ENCODE peak calls at places on chromosomes 5 and 9, in six cellular contexts. X is kidney; F is amygdala; Y is GM13976; D is choroid plexus epithelial cell; Q is effector memory CD4-positive, alpha-beta T cell. G is an unnamed sample.

GRCh38 chr9:134566196-134566822 is 75.3 kb upstream of the COL5A1 start:
- DNase-seq in D (no peak), X (peak), F (no peak), Q (no peak), Y (no peak), G (no peak)

GRCh38 chr9:83477571-83477970 is 60.6 kb downstream of the FRMD3 start:
- DNase-seq in X (no peak), D (peak), Q (no peak), F (no peak), Y (no peak), G (no peak)

GRCh38 chr5:96975656-96976055 is 39.8 kb downstream of the LNPEP start:
- DNase-seq in X (no peak), F (no peak), D (no peak), Y (no peak), Q (no peak), G (no peak)

GRCh38 chr5:62266573-62266972 is 39.4 kb upstream of the KIF2A start:
- DNase-seq in D (no peak), F (no peak), Q (no peak), Y (no peak), X (no peak), G (no peak)

GRCh38 chr5:67693956-67694564 is 497.5 kb upstream of the CD180 start:
- DNase-seq in X (peak), Y (no peak), Q (no peak), F (no peak), D (peak), G (peak)

GRCh38 chr5:72210913-72211670 is 103.8 kb downstream of the MAP1B start:
- DNase-seq in F (no peak), Q (no peak), X (peak), Y (no peak), D (peak), G (no peak)

GRCh38 chr9:757246-757881 is 84.1 kb upstream of the DMRT1 start:
- DNase-seq in X (no peak), Y (peak), Q (no peak), F (no peak), D (peak), G (no peak)

GRCh38 chr5:175823731-175824525 is 47.5 kb upstream of the CPLX2 start:
- DNase-seq in F (no peak), D (no peak), Q (no peak), X (peak), Y (no peak), G (no peak)

GRCh38 chr9:104934686-104935413 is 6.9 kb upstream of the ABCA1 start:
- DNase-seq in D (no peak), X (no peak), Y (no peak), F (no peak), Q (no peak), G (no peak)

GRCh38 chr9:127966416-127967150 is 14.2 kb downstream of the EEIG1 start:
- DNase-seq in F (no peak), Q (no peak), X (no peak), D (no peak), Y (no peak), G (no peak)

GRCh38 chr9:12718482-12719026 is 25.4 kb downstream of the TYRP1 start:
- DNase-seq in Y (no peak), F (no peak), Q (no peak), D (peak), X (no peak), G (no peak)

GRCh38 chr9:105070176-105070575 is 142.2 kb upstream of the ABCA1 start:
- DNase-seq in D (peak), F (no peak), Q (no peak), X (no peak), Y (no peak), G (no peak)

GRCh38 chr5:126182901-126183695 is 240.1 kb upstream of the GRAMD2B start:
- DNase-seq in D (no peak), F (peak), Y (no peak), X (no peak), Q (no peak), G (peak)

GRCh38 chr9:131995382-131995781 is 84.3 kb downstream of the MED27 start:
- DNase-seq in Y (no peak), Q (no peak), D (no peak), F (no peak), X (no peak), G (no peak)

GRCh38 chr9:93264338-93265125 is 80.6 kb downstream of the WNK2 start:
- DNase-seq in Q (no peak), D (no peak), Y (no peak), F (no peak), X (no peak), G (no peak)

GRCh38 chr5:62649476-62650113 is 71.0 kb downstream of the LRRC70 start:
- DNase-seq in D (no peak), Q (no peak), X (no peak), F (no peak), Y (no peak), G (no peak)

GRCh38 chr9:113578877-113579269 is 115.3 kb downstream of the RGS3 start:
- DNase-seq in Q (peak), Y (peak), F (no peak), X (peak), D (peak), G (peak)

GRCh38 chr5:93294184-93294583 is 286.8 kb downstream of the NR2F1-AS1 start:
- DNase-seq in X (no peak), Y (no peak), Q (no peak), D (peak), F (no peak), G (no peak)

GRCh38 chr9:32434892-32435291 is 50.4 kb downstream of the ACO1 start:
- DNase-seq in F (no peak), Y (no peak), Q (no peak), X (no peak), D (peak), G (no peak)

GRCh38 chr9:120742951-120743416 is 28.7 kb upstream of the MEGF9 start:
- DNase-seq in F (no peak), Y (peak), D (peak), Q (no peak), X (no peak), G (no peak)

GRCh38 chr9:105854056-105854782 is 159.9 kb downstream of the TMEM38B start:
- DNase-seq in F (no peak), X (no peak), D (no peak), Y (no peak), Q (no peak), G (no peak)

GRCh38 chr5:79495311-79495710 is 18.6 kb downstream of the HOMER1 start:
- DNase-seq in D (no peak), Y (no peak), F (no peak), Q (no peak), X (no peak), G (no peak)

GRCh38 chr5:136427421-136427820 is 62.1 kb upstream of the TRPC7 start:
- DNase-seq in Q (no peak), Y (no peak), D (no peak), F (no peak), X (no peak), G (no peak)

GRCh38 chr5:104045987-104046386 is 483.4 kb upstream of the NUDT12 start:
- DNase-seq in Y (no peak), F (no peak), Q (no peak), D (no peak), X (no peak), G (no peak)

GRCh38 chr9:133656211-133657119 is 20.3 kb downstream of the DBH start:
- DNase-seq in X (peak), F (no peak), Y (no peak), D (no peak), Q (peak), G (no peak)

GRCh38 chr9:128251701-128252100 is 24.1 kb downstream of the GOLGA2 start:
- DNase-seq in F (no peak), Q (no peak), D (peak), X (no peak), Y (no peak), G (no peak)

GRCh38 chr9:33255471-33255870 is 9.0 kb downstream of the BAG1 start:
- DNase-seq in Y (no peak), X (no peak), D (no peak), F (no peak), Q (no peak), G (no peak)

GRCh38 chr5:60521379-60522298 is 178.3 kb downstream of the DEPDC1B start:
- DNase-seq in F (no peak), Y (peak), Q (no peak), X (no peak), D (no peak), G (no peak)

GRCh38 chr5:98772415-98773213 is 849 bp upstream of the RGMB start:
- DNase-seq in X (peak), D (peak), F (peak), Y (peak), Q (peak), G (peak)

GRCh38 chr9:3464033-3464638 is 61.7 kb downstream of the RFX3 start:
- DNase-seq in F (no peak), X (no peak), D (no peak), Q (no peak), Y (no peak), G (no peak)

GRCh38 chr5:40333459-40334241 is 346.1 kb upstream of the PTGER4 start:
- DNase-seq in D (peak), Y (no peak), F (no peak), Q (no peak), X (no peak), G (no peak)

GRCh38 chr9:98607787-98608186 is 100.9 kb downstream of the GABBR2 start:
- DNase-seq in Q (no peak), X (no peak), D (peak), F (no peak), Y (no peak), G (no peak)

GRCh38 chr9:81517954-81518353 is 171.4 kb downstream of the TLE1 start:
- DNase-seq in F (no peak), D (no peak), Y (no peak), Q (no peak), X (no peak), G (no peak)

GRCh38 chr9:69252436-69252835 is 72.6 kb upstream of the ENTREP1 start:
- DNase-seq in Q (no peak), X (no peak), F (no peak), D (no peak), Y (no peak), G (no peak)

GRCh38 chr9:83526901-83527300 is 11.3 kb downstream of the FRMD3 start:
- DNase-seq in F (no peak), X (no peak), D (no peak), Q (no peak), Y (no peak), G (no peak)

GRCh38 chr9:108835831-108836230 is 20.0 kb downstream of the ACTL7B start:
- DNase-seq in Y (no peak), Q (no peak), X (no peak), F (no peak), D (no peak), G (no peak)

GRCh38 chr9:123073441-123073840 is 40.0 kb downstream of the GPR21 start:
- DNase-seq in Q (no peak), D (no peak), X (no peak), Y (no peak), F (no peak), G (no peak)

GRCh38 chr9:72577212-72577753 is 55.9 kb downstream of the TMC1 start:
- DNase-seq in Q (no peak), Y (no peak), F (no peak), X (no peak), D (peak), G (no peak)